ENCODE peak calls at places on chromosomes 13 and 19, in seven cellular contexts. L, R, A, J, K, D and S are unnamed samples.

GRCh38 chr19:36112678-36113077 is 1.7 kb downstream of the OVOL3 start:
- DNase-seq in R (no peak), K (no peak), L (no peak), D (no peak), A (no peak), J (no peak), S (no peak)

GRCh38 chr13:27321619-27322385 is 51.2 kb downstream of the RASL11A start:
- DNase-seq in L (no peak), R (no peak), K (no peak), J (no peak), A (no peak), D (no peak), S (no peak)

GRCh38 chr13:73273737-73274136 is 214.9 kb downstream of the KLF5 start:
- DNase-seq in D (no peak), L (no peak), R (no peak), J (no peak), A (no peak), K (no peak), S (no peak)

GRCh38 chr19:17348700-17349099 is 11.3 kb downstream of the GTPBP3 start:
- DNase-seq in D (no peak), K (no peak), J (peak), L (no peak), R (no peak), A (peak), S (no peak)

GRCh38 chr13:33787051-33787591 is 30.8 kb upstream of the RFC3 start:
- DNase-seq in R (no peak), D (no peak), A (no peak), J (no peak), K (no peak), L (no peak), S (no peak)

GRCh38 chr19:47221080-47221841 is 9.7 kb downstream of the BBC3 start:
- DNase-seq in K (no peak), L (no peak), R (no peak), A (no peak), J (no peak), D (no peak), S (no peak)

GRCh38 chr13:77979721-77980377 is 61.2 kb upstream of the EDNRB start:
- DNase-seq in J (no peak), L (no peak), A (no peak), R (no peak), K (no peak), D (no peak), S (no peak)

GRCh38 chr19:46367434-46367833 is 20.5 kb downstream of the PPP5C start:
- DNase-seq in L (no peak), K (no peak), D (no peak), R (no peak), A (no peak), J (no peak), S (no peak)

GRCh38 chr19:56253737-56254136 is 18.8 kb upstream of the EDDM13 start:
- DNase-seq in A (no peak), J (no peak), K (no peak), L (no peak), R (no peak), D (no peak), S (no peak)

GRCh38 chr19:10404888-10405808 is 1.8 kb upstream of the CDC37 start:
- DNase-seq in L (no peak), K (no peak), D (no peak), R (peak), A (no peak), J (no peak), S (no peak)

GRCh38 chr13:39397866-39398265 is 205.1 kb downstream of the LHFPL6 start:
- DNase-seq in D (no peak), L (no peak), R (no peak), K (no peak), J (no peak), A (no peak), S (no peak)

GRCh38 chr13:75481176-75482069 is 546 bp downstream of the TBC1D4 start:
- DNase-seq in R (no peak), L (peak), J (peak), K (peak), D (no peak), A (no peak), S (no peak)

GRCh38 chr13:111177803-111178389 is 62.8 kb downstream of the ARHGEF7 start:
- DNase-seq in K (no peak), R (no peak), J (no peak), A (no peak), L (no peak), D (no peak), S (no peak)

GRCh38 chr13:61162636-61163035 is 253.0 kb downstream of the PCDH20 start:
- DNase-seq in R (no peak), J (no peak), L (no peak), D (no peak), K (no peak), A (no peak), S (no peak)

GRCh38 chr13:25686831-25687495 is 315.2 kb downstream of the ATP8A2 start:
- DNase-seq in L (no peak), J (no peak), R (no peak), K (no peak), D (no peak), A (no peak), S (no peak)

GRCh38 chr19:53545271-53546065 is 7.5 kb downstream of the ZNF331 start:
- DNase-seq in A (no peak), L (no peak), D (no peak), J (no peak), K (no peak), R (no peak), S (no peak)

GRCh38 chr13:47433461-47434005 is 536.7 kb upstream of the HTR2A start:
- DNase-seq in A (no peak), L (no peak), K (no peak), D (no peak), R (no peak), J (no peak), S (no peak)

GRCh38 chr19:41554902-41555301 is 21.1 kb upstream of the CEACAM21 start:
- DNase-seq in L (no peak), R (peak), K (no peak), J (no peak), A (no peak), D (no peak), S (no peak)

GRCh38 chr19:51681286-51681956 is 11.7 kb upstream of the SPACA6 start:
- DNase-seq in K (no peak), L (no peak), J (no peak), R (no peak), A (no peak), D (no peak), S (no peak)

GRCh38 chr19:3055741-3056453 is 6.4 kb downstream of the TLE5 start:
- DNase-seq in J (peak), L (no peak), D (no peak), A (no peak), R (no peak), K (no peak), S (no peak)

GRCh38 chr13:26488236-26489028 is 69.1 kb upstream of the WASF3 start:
- DNase-seq in A (no peak), D (no peak), L (no peak), J (no peak), R (no peak), K (no peak), S (no peak)

GRCh38 chr13:102817907-102818306 is 19.0 kb downstream of the BIVM start:
- DNase-seq in K (no peak), D (no peak), J (no peak), L (no peak), R (no peak), A (no peak), S (no peak)

GRCh38 chr19:17721821-17722220 is 2.5 kb downstream of the MAP1S start:
- DNase-seq in K (no peak), D (no peak), A (no peak), L (no peak), R (no peak), J (no peak), S (no peak)

GRCh38 chr13:98890186-98890585 is 87.7 kb downstream of the DOCK9 start:
- DNase-seq in L (no peak), A (no peak), J (no peak), R (no peak), D (no peak), K (no peak), S (no peak)

GRCh38 chr13:96700657-96701056 is 293.6 kb downstream of the OXGR1 start:
- DNase-seq in L (no peak), R (no peak), D (no peak), A (no peak), K (no peak), J (no peak), S (no peak)

GRCh38 chr13:104491951-104492350 is 1425.7 kb upstream of the SLC10A2 start:
- DNase-seq in D (no peak), A (no peak), K (no peak), J (no peak), R (no peak), L (no peak), S (no peak)

GRCh38 chr13:79273045-79273444 is 133.0 kb downstream of the RBM26 start:
- DNase-seq in J (no peak), L (no peak), K (no peak), A (no peak), D (no peak), R (no peak), S (no peak)

GRCh38 chr19:13986348-13986904 is 19.7 kb downstream of the RFX1 start:
- DNase-seq in R (peak), A (peak), J (peak), K (peak), L (peak), D (peak), S (peak)

GRCh38 chr19:12723643-12724426 is at the start of gene TNPO2:
- DNase-seq in R (peak), D (peak), A (no peak), L (peak), J (peak), K (peak), S (peak)

GRCh38 chr13:111486331-111486730 is 165.9 kb downstream of the TEX29 start:
- DNase-seq in A (no peak), D (no peak), L (no peak), R (no peak), K (no peak), J (no peak), S (no peak)

GRCh38 chr13:80454245-80454644 is 113.3 kb upstream of the SPRY2 start:
- DNase-seq in L (no peak), A (no peak), R (no peak), J (no peak), D (no peak), K (no peak), S (no peak)

GRCh38 chr13:24264976-24265375 is 44.4 kb upstream of the C1QTNF9 start:
- DNase-seq in J (no peak), K (no peak), D (peak), L (no peak), R (peak), A (no peak), S (peak)

GRCh38 chr19:46021531-46022041 is 1.3 kb downstream of the PGLYRP1 start:
- DNase-seq in D (no peak), K (no peak), J (peak), R (no peak), L (no peak), A (no peak), S (no peak)

GRCh38 chr19:17074628-17075034 is 621 bp downstream of the HAUS8 start:
- DNase-seq in K (no peak), J (no peak), D (no peak), R (no peak), A (no peak), L (no peak), S (no peak)

GRCh38 chr19:47231215-47232054 is 436 bp upstream of the BBC3 start:
- DNase-seq in L (peak), R (peak), J (peak), D (peak), A (peak), K (peak), S (peak)

GRCh38 chr19:10927691-10928562 is 512 bp downstream of the YIPF2 start:
- DNase-seq in J (no peak), A (no peak), K (no peak), D (no peak), R (no peak), L (no peak), S (no peak)

GRCh38 chr19:51702754-51703654 is 9.9 kb downstream of the SPACA6 start:
- DNase-seq in L (no peak), A (no peak), K (no peak), R (no peak), D (no peak), J (peak), S (no peak)